ENCODE peak calls at places on chromosomes 4 and X, in six cellular contexts. I is left ventricle myocardium inferior, U is suprapubic skin, S is esophagus muscularis mucosa, G is tibial artery, N is A549. A is an unnamed sample.

GRCh38 chr4:14458463-14458862 is 543.8 kb upstream of the CPEB2 start:
- DNase-seq in I (no peak), N (no peak), G (no peak), U (no peak), S (no peak), A (no peak)

GRCh38 chr4:23614284-23614892 is 275.5 kb downstream of the PPARGC1A start:
- DNase-seq in U (no peak), G (no peak), N (peak), S (no peak), I (no peak), A (no peak)

GRCh38 chr4:176579233-176579632 is 213.5 kb downstream of the VEGFC start:
- DNase-seq in U (no peak), N (peak), I (no peak), S (no peak), G (no peak), A (no peak)

GRCh38 chr4:2964077-2964471 is 703 bp downstream of the GRK4 start:
- DNase-seq in U (no peak), N (no peak), I (no peak), S (no peak), G (no peak), A (no peak)

GRCh38 chrX:56745019-56745418 is 16.0 kb downstream of the NBDY start:
- DNase-seq in I (no peak), G (no peak), N (peak), U (no peak), S (no peak), A (no peak)

GRCh38 chr4:2362286-2363055 is 56.0 kb downstream of the ZFYVE28 start:
- DNase-seq in I (no peak), S (no peak), U (no peak), N (no peak), G (no peak), A (peak)

GRCh38 chr4:184409911-184410692 is 64.2 kb downstream of the IRF2 start:
- DNase-seq in I (no peak), U (no peak), N (no peak), S (no peak), G (no peak), A (no peak)

GRCh38 chr4:9594948-9595347 is 150.7 kb downstream of the DEFB131A start:
- DNase-seq in N (no peak), G (no peak), I (no peak), S (no peak), U (no peak), A (no peak)

GRCh38 chrX:9231491-9231890 is 197.6 kb upstream of the FAM9B start:
- DNase-seq in U (no peak), I (no peak), G (no peak), S (no peak), N (peak), A (no peak)

GRCh38 chr4:66554844-66555243 is 884.6 kb upstream of the EPHA5 start:
- DNase-seq in U (no peak), I (no peak), N (no peak), S (no peak), G (no peak), A (no peak)

GRCh38 chr4:7414736-7415510 is 19.8 kb downstream of the PSAPL1 start:
- DNase-seq in U (peak), I (no peak), S (no peak), N (no peak), G (peak), A (peak)

GRCh38 chrX:15988661-15989603 is 134.3 kb upstream of the AP1S2 start:
- DNase-seq in S (no peak), I (no peak), N (peak), U (no peak), G (no peak), A (no peak)

GRCh38 chrX:130770615-130771014 is 132.4 kb downstream of the ENOX2 start:
- DNase-seq in I (no peak), U (no peak), G (no peak), N (peak), S (no peak), A (no peak)

DNA sequence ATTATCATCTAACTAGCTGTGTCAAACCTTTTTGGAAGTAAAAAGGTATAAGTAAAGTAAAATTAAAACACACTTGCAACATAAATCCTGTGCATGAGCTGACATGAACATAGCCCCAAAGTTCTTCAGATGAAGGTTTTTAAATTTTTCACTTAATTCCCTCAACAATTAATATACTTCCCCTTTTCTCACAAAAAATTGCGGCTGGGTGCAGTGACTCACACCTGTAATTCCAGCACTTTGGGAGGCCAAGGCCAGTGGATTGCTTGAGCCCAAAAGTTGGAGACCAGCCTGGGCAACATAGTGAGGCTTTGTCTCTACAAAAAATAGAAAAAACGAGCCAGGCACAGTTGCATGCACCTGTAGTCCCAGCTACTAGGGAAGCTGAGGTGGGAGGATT is 16.8 kb downstream of the RASGEF1B start:
- DNase-seq in G (no peak), S (no peak), N (no peak), I (no peak), U (no peak), A (no peak)
- H3K27ac ChIP-seq in G (no peak), S (no peak), N (no peak), I (no peak), U (peak), A (no peak)

GRCh38 chr4:144902614-144903013 is 195.4 kb downstream of the ANAPC10 start:
- DNase-seq in G (no peak), I (no peak), U (no peak), S (no peak), N (no peak), A (no peak)
- H3K27ac ChIP-seq in G (no peak), I (no peak), U (no peak), S (no peak), N (no peak), A (no peak)

DNA sequence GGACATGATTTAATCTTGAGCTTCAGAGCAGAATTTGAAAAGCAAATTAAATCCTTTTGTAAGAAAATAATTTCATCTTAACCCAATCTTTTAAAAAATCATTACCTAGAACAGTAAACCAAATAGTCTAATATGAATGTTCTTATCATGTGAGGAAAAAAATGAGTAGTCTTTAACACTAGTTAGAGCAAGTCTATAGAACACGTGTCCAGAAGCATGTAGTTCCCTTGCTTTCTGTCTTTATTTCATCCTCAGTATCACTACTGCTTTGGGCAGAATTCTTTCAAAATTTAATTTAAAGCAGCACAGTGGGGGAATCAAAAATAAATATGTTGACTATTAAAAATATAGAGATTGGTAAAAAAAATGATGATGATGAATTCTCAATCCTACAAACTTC is 2.1 kb downstream of the RBM47 start:
- DNase-seq in S (no peak), I (no peak), U (no peak), G (no peak), N (no peak), A (no peak)
- H3K27ac ChIP-seq in S (no peak), I (no peak), U (peak), G (no peak), N (peak), A (no peak)

GRCh38 chr4:151809716-151810115 is 48.9 kb upstream of the GATB start:
- DNase-seq in S (no peak), U (no peak), N (no peak), G (no peak), I (no peak), A (no peak)

GRCh38 chr4:151808120-151808529 is 47.3 kb upstream of the GATB start:
- DNase-seq in U (no peak), S (no peak), G (no peak), I (no peak), N (no peak), A (no peak)

GRCh38 chr4:151807220-151807619 is 46.4 kb upstream of the GATB start:
- DNase-seq in U (peak), S (no peak), I (peak), G (no peak), N (no peak), A (no peak)

GRCh38 chr4:151804821-151805220 is 44.0 kb upstream of the GATB start:
- DNase-seq in N (no peak), I (no peak), S (no peak), G (no peak), U (no peak), A (no peak)

DNA sequence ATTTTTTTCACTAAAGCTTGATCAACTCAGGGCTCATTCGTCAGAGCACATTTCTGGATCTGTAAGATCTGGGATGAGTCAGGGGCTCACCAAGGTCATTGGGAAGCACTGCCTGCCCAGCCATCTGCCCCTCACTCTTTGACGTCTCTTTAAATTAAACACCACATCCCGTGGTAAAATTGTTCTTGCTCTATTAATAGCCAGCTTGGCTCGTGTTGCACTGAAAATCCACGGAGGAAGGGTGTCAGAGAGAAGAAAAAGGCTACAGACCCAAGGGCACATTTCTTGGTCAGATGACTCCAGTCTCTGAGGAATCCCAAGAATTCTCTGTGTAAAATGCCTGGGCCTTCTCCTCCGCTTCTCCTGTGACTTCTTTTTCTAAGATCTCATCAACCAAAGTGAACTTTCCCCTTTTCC is 45.7 kb upstream of the GATB start:
- DNase-seq in U (no peak), G (no peak), S (no peak), N (no peak), I (no peak), A (no peak)
- H3K27ac ChIP-seq in U (peak), G (peak), S (peak), N (no peak), I (peak), A (peak)

DNA sequence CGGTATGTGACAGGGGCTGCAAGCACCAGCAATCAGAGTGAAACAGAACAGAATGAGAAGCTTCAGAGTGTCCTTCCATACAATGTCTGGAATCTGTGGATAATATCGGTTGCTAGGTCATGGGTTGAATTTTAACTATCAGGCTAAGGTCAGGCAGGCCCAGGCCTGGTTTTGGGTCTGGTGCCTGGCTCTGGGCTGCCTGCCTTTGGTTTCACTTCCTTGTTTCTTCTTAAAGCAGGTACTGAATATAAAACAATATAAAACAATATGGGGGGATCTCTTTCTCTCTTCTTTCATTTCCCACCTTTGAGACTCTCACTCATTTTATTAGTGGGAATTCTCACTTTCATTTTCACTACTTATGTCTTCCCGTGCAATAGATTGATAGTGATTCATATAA is 962.0 kb downstream of the CCSER1 start:
- DNase-seq in U (no peak), S (no peak), I (no peak), G (no peak), N (no peak), A (no peak)
- H3K27ac ChIP-seq in U (no peak), S (no peak), I (no peak), G (no peak), N (peak), A (no peak)

GRCh38 chrX:132373610-132374009 is 115.2 kb downstream of the MBNL3 start:
- DNase-seq in U (no peak), G (no peak), I (no peak), S (no peak), N (no peak), A (no peak)

GRCh38 chrX:132375941-132376340 is 112.9 kb downstream of the MBNL3 start:
- DNase-seq in G (no peak), S (no peak), N (peak), I (no peak), U (no peak), A (no peak)
- H3K27ac ChIP-seq in G (no peak), S (no peak), N (no peak), I (no peak), U (no peak), A (no peak)

GRCh38 chr4:106365613-106366012 is 3.0 kb downstream of the GIMD1 start:
- DNase-seq in N (peak), S (no peak), I (no peak), G (no peak), U (no peak), A (no peak)

GRCh38 chr4:106369456-106370060 is 980 bp upstream of the GIMD1 start:
- DNase-seq in I (no peak), S (no peak), G (no peak), N (peak), U (no peak), A (no peak)

GRCh38 chr4:106367072-106367471 is 1.5 kb downstream of the GIMD1 start:
- DNase-seq in N (no peak), G (no peak), U (no peak), I (no peak), S (no peak), A (no peak)

GRCh38 chr4:106368678-106369077 is at the start of gene GIMD1:
- DNase-seq in S (no peak), G (no peak), N (no peak), U (no peak), I (no peak), A (no peak)

DNA sequence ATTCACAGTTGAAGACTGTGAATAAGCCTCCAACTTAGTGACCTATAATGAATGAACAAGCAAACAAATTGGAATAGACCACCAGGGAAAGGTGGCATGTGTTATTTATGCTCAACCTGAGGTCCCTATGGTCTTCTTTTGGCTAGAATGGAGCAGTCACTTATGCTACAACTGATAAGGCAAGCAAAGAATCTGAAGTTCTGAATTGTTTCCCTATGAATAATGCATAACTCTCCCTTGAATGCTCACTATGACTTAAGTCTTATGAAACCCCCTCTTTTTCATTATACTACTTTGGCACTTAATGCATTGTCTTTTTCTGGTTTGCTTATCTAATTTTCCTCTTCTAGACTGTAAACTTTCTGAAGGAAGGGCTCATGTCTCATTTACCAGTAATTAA is 2.6 kb downstream of the GIMD1 start:
- DNase-seq in G (no peak), N (no peak), I (no peak), U (no peak), S (no peak), A (no peak)
- H3K27ac ChIP-seq in G (no peak), N (peak), I (peak), U (no peak), S (no peak), A (no peak)

GRCh38 chrX:39905475-39905889 is 192.3 kb downstream of the BCOR start:
- DNase-seq in N (no peak), G (no peak), S (no peak), I (no peak), U (no peak), A (no peak)
- H3K27ac ChIP-seq in N (peak), G (peak), S (peak), I (peak), U (no peak), A (no peak)

DNA sequence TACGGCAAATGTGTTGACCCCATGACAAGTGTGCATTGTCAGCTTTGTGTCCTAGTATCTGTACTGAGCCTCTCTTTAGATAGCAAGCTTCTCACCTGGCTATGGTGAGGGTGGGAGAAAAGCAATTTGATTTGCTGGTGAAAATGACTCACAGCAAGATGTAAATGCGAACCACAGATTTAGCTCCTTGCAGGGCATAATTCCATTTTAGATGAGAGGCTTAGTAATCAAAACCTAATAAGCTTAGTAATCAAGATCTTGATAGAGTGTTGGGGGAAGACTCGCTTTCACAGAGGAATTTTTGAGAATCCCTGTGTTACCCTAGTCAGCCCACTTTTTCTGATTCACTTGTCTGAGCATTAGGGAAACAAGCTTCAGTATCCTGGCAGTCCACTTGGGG is 7.7 kb upstream of the OCIAD2 start:
- DNase-seq in U (no peak), S (no peak), I (no peak), N (no peak), G (no peak), A (no peak)
- H3K27ac ChIP-seq in U (no peak), S (no peak), I (no peak), N (no peak), G (no peak), A (no peak)

GRCh38 chr4:80007745-80008149 is 65.3 kb downstream of the ANTXR2 start:
- DNase-seq in I (no peak), U (no peak), N (no peak), S (no peak), G (no peak), A (no peak)
- H3K27ac ChIP-seq in I (peak), U (no peak), N (no peak), S (no peak), G (no peak), A (no peak)

A was measured in coronary artery.